ENCODE peak calls at places on chromosomes 2 and 18, in nine cellular contexts. One of them, this sample, is unnamed.
A peak's percentile ranks its signal among the peaks of the same experiment; 100 is the strongest.

GRCh38 chr18:57128229-57128911 is 18.5 kb upstream of the BOD1L2 start:
- DNase-seq in A549: no peak
- DNase-seq in HL-60: no peak
- DNase-seq in GM23338: no peak
- DNase-seq in HepG2: no peak
- DNase-seq in HCT116: no peak
- DNase-seq in GM12878: no peak
- DNase-seq in SK-N-SH: no peak
- DNase-seq in K562: no peak
- DNase-seq in this sample: no peak

GRCh38 chr18:49784427-49785185 is 28.7 kb downstream of the ACAA2 start:
- DNase-seq in A549: no peak
- DNase-seq in HL-60: no peak
- DNase-seq in GM23338: no peak
- DNase-seq in HepG2: no peak
- DNase-seq in HCT116: no peak
- DNase-seq in GM12878: no peak
- DNase-seq in SK-N-SH: no peak
- DNase-seq in K562: no peak
- DNase-seq in this sample: no peak

GRCh38 chr2:175180701-175181103 is 808 bp downstream of the ATP5MC3 start:
- DNase-seq in A549: peak; percentile 33
- DNase-seq in HL-60: no peak
- DNase-seq in GM23338: peak; percentile 56
- DNase-seq in HepG2: peak; percentile 58
- DNase-seq in HCT116: no peak
- DNase-seq in GM12878: no peak
- DNase-seq in SK-N-SH: peak; percentile 47
- DNase-seq in K562: peak; percentile 74
- DNase-seq in this sample: no peak

GRCh38 chr18:35807942-35808341 is 164.5 kb upstream of the RMP24 start:
- DNase-seq in A549: no peak
- DNase-seq in HL-60: no peak
- DNase-seq in GM23338: no peak
- DNase-seq in HepG2: no peak
- DNase-seq in HCT116: no peak
- DNase-seq in GM12878: no peak
- DNase-seq in SK-N-SH: no peak
- DNase-seq in K562: no peak
- DNase-seq in this sample: no peak

GRCh38 chr2:231680284-231680991 is 27.9 kb upstream of the PTMA start:
- DNase-seq in A549: no peak
- DNase-seq in HL-60: no peak
- DNase-seq in GM23338: peak; percentile 91
- DNase-seq in HepG2: peak; percentile 65
- DNase-seq in HCT116: no peak
- DNase-seq in GM12878: no peak
- DNase-seq in SK-N-SH: no peak
- DNase-seq in K562: no peak
- DNase-seq in this sample: no peak

GRCh38 chr2:38416296-38417036 is 39.4 kb upstream of the ATL2 start:
- DNase-seq in A549: no peak
- DNase-seq in HL-60: no peak
- DNase-seq in GM23338: no peak
- DNase-seq in HepG2: no peak
- DNase-seq in HCT116: no peak
- DNase-seq in GM12878: no peak
- DNase-seq in SK-N-SH: no peak
- DNase-seq in K562: no peak
- DNase-seq in this sample: no peak

GRCh38 chr2:207223051-207223450 is 57.3 kb upstream of the KLF7 start:
- DNase-seq in A549: no peak
- DNase-seq in HL-60: no peak
- DNase-seq in GM23338: no peak
- DNase-seq in HepG2: no peak
- DNase-seq in HCT116: no peak
- DNase-seq in GM12878: peak; percentile 41
- DNase-seq in SK-N-SH: no peak
- DNase-seq in K562: no peak
- DNase-seq in this sample: no peak

GRCh38 chr18:32438173-32438572 is 32.5 kb downstream of the GAREM1 start:
- DNase-seq in A549: no peak
- DNase-seq in HL-60: no peak
- DNase-seq in GM23338: no peak
- DNase-seq in HepG2: no peak
- DNase-seq in HCT116: no peak
- DNase-seq in GM12878: no peak
- DNase-seq in SK-N-SH: peak; percentile 33
- DNase-seq in K562: no peak
- DNase-seq in this sample: no peak

GRCh38 chr2:136116111-136116812 is 1.7 kb downstream of the CXCR4 start:
- DNase-seq in A549: no peak
- DNase-seq in HL-60: peak; percentile 67
- DNase-seq in GM23338: peak; percentile 69
- DNase-seq in HepG2: no peak
- DNase-seq in HCT116: no peak
- DNase-seq in GM12878: no peak
- DNase-seq in SK-N-SH: no peak
- DNase-seq in K562: peak; percentile 15
- DNase-seq in this sample: no peak

GRCh38 chr2:224163573-224164307 is 124.7 kb upstream of the SERPINE2 start:
- DNase-seq in A549: no peak
- DNase-seq in HL-60: no peak
- DNase-seq in GM23338: no peak
- DNase-seq in HepG2: no peak
- DNase-seq in HCT116: no peak
- DNase-seq in GM12878: no peak
- DNase-seq in SK-N-SH: no peak
- DNase-seq in K562: no peak
- DNase-seq in this sample: no peak

GRCh38 chr2:212288308-212288707 is 250.3 kb downstream of the ERBB4 start:
- DNase-seq in A549: no peak
- DNase-seq in HL-60: no peak
- DNase-seq in GM23338: peak; percentile 49
- DNase-seq in HepG2: no peak
- DNase-seq in HCT116: no peak
- DNase-seq in GM12878: no peak
- DNase-seq in SK-N-SH: no peak
- DNase-seq in K562: no peak
- DNase-seq in this sample: no peak

GRCh38 chr2:178506524-178506923 is 26.3 kb downstream of the PLEKHA3 start:
- DNase-seq in A549: no peak
- DNase-seq in HL-60: no peak
- DNase-seq in GM23338: peak; percentile 34
- DNase-seq in HepG2: no peak
- DNase-seq in HCT116: no peak
- DNase-seq in GM12878: no peak
- DNase-seq in SK-N-SH: no peak
- DNase-seq in K562: no peak
- DNase-seq in this sample: no peak

GRCh38 chr18:30280861-30281470 is 761.6 kb downstream of the DSC3 start:
- DNase-seq in A549: no peak
- DNase-seq in HL-60: peak; percentile 5
- DNase-seq in GM23338: peak; percentile 84
- DNase-seq in HepG2: peak; percentile 42
- DNase-seq in HCT116: peak; percentile 34
- DNase-seq in GM12878: no peak
- DNase-seq in SK-N-SH: peak; percentile 1
- DNase-seq in K562: peak; percentile 4
- DNase-seq in this sample: peak; percentile 38

GRCh38 chr2:53242090-53242489 is 525.5 kb upstream of the CHAC2 start:
- DNase-seq in A549: no peak
- DNase-seq in HL-60: no peak
- DNase-seq in GM23338: no peak
- DNase-seq in HepG2: no peak
- DNase-seq in HCT116: no peak
- DNase-seq in GM12878: no peak
- DNase-seq in SK-N-SH: no peak
- DNase-seq in K562: no peak
- DNase-seq in this sample: no peak

GRCh38 chr2:216572582-216573578 is 60.3 kb upstream of the IGFBP2 start:
- DNase-seq in A549: no peak
- DNase-seq in HL-60: no peak
- DNase-seq in GM23338: no peak
- DNase-seq in HepG2: peak; percentile 78
- DNase-seq in HCT116: peak; percentile 12
- DNase-seq in GM12878: no peak
- DNase-seq in SK-N-SH: no peak
- DNase-seq in K562: no peak
- DNase-seq in this sample: no peak

GRCh38 chr2:123769001-123769400 is 256.1 kb upstream of the CNTNAP5 start:
- DNase-seq in A549: no peak
- DNase-seq in HL-60: no peak
- DNase-seq in GM23338: no peak
- DNase-seq in HepG2: no peak
- DNase-seq in HCT116: no peak
- DNase-seq in GM12878: no peak
- DNase-seq in SK-N-SH: no peak
- DNase-seq in K562: no peak
- DNase-seq in this sample: no peak

GRCh38 chr2:44937688-44938240 is 3.7 kb upstream of the SIX3 start:
- DNase-seq in A549: peak; percentile 81
- DNase-seq in HL-60: no peak
- DNase-seq in GM23338: peak; percentile 90
- DNase-seq in HepG2: no peak
- DNase-seq in HCT116: peak; percentile 57
- DNase-seq in GM12878: no peak
- DNase-seq in SK-N-SH: peak; percentile 90
- DNase-seq in K562: no peak
- DNase-seq in this sample: no peak

GRCh38 chr2:1730047-1730937 is 14.0 kb downstream of the PXDN start:
- DNase-seq in A549: no peak
- DNase-seq in HL-60: no peak
- DNase-seq in GM23338: peak; percentile 56
- DNase-seq in HepG2: no peak
- DNase-seq in HCT116: no peak
- DNase-seq in GM12878: no peak
- DNase-seq in SK-N-SH: peak; percentile 64
- DNase-seq in K562: no peak
- DNase-seq in this sample: no peak

GRCh38 chr2:233021771-233022170 is 8.7 kb upstream of the NGEF start:
- DNase-seq in A549: no peak
- DNase-seq in HL-60: no peak
- DNase-seq in GM23338: no peak
- DNase-seq in HepG2: no peak
- DNase-seq in HCT116: no peak
- DNase-seq in GM12878: no peak
- DNase-seq in SK-N-SH: no peak
- DNase-seq in K562: peak; percentile 44
- DNase-seq in this sample: no peak

GRCh38 chr2:1607971-1608688 is 136.2 kb downstream of the PXDN start:
- DNase-seq in A549: no peak
- DNase-seq in HL-60: no peak
- DNase-seq in GM23338: no peak
- DNase-seq in HepG2: no peak
- DNase-seq in HCT116: no peak
- DNase-seq in GM12878: no peak
- DNase-seq in SK-N-SH: no peak
- DNase-seq in K562: no peak
- DNase-seq in this sample: no peak

GRCh38 chr18:53944721-53945120 is 279.7 kb downstream of the MBD2 start:
- DNase-seq in A549: no peak
- DNase-seq in HL-60: no peak
- DNase-seq in GM23338: peak; percentile 60
- DNase-seq in HepG2: no peak
- DNase-seq in HCT116: no peak
- DNase-seq in GM12878: no peak
- DNase-seq in SK-N-SH: no peak
- DNase-seq in K562: no peak
- DNase-seq in this sample: no peak

GRCh38 chr2:108975613-108976435 is 13.2 kb downstream of the EDAR start:
- DNase-seq in A549: no peak
- DNase-seq in HL-60: no peak
- DNase-seq in GM23338: no peak
- DNase-seq in HepG2: no peak
- DNase-seq in HCT116: no peak
- DNase-seq in GM12878: no peak
- DNase-seq in SK-N-SH: no peak
- DNase-seq in K562: no peak
- DNase-seq in this sample: no peak

GRCh38 chr2:3192920-3193319 is 184.7 kb downstream of the EIPR1 start:
- DNase-seq in A549: no peak
- DNase-seq in HL-60: no peak
- DNase-seq in GM23338: no peak
- DNase-seq in HepG2: no peak
- DNase-seq in HCT116: no peak
- DNase-seq in GM12878: no peak
- DNase-seq in SK-N-SH: peak; percentile 67
- DNase-seq in K562: no peak
- DNase-seq in this sample: no peak
- TF ChIP-seq CTCF in A549: no peak
- TF ChIP-seq CTCF in HL-60: no peak
- TF ChIP-seq CTCF in GM23338: no peak
- TF ChIP-seq CTCF in HepG2: no peak
- TF ChIP-seq CTCF in HCT116: no peak
- TF ChIP-seq CTCF in GM12878: no peak
- TF ChIP-seq CTCF in SK-N-SH: no peak
- TF ChIP-seq CTCF in K562: no peak
- TF ChIP-seq CTCF in this sample: no peak

GRCh38 chr2:147679664-147680502 is 164.9 kb upstream of the ACVR2A start:
- DNase-seq in A549: no peak
- DNase-seq in HL-60: no peak
- DNase-seq in GM23338: no peak
- DNase-seq in HepG2: no peak
- DNase-seq in HCT116: no peak
- DNase-seq in GM12878: no peak
- DNase-seq in SK-N-SH: no peak
- DNase-seq in K562: no peak
- DNase-seq in this sample: no peak
- TF ChIP-seq REST in A549: no peak
- TF ChIP-seq REST in HL-60: no peak
- TF ChIP-seq REST in GM23338: no peak
- TF ChIP-seq REST in HepG2: no peak
- TF ChIP-seq REST in HCT116: no peak
- TF ChIP-seq REST in GM12878: no peak
- TF ChIP-seq REST in SK-N-SH: no peak
- TF ChIP-seq REST in K562: no peak
- TF ChIP-seq REST in this sample: no peak

DNA sequence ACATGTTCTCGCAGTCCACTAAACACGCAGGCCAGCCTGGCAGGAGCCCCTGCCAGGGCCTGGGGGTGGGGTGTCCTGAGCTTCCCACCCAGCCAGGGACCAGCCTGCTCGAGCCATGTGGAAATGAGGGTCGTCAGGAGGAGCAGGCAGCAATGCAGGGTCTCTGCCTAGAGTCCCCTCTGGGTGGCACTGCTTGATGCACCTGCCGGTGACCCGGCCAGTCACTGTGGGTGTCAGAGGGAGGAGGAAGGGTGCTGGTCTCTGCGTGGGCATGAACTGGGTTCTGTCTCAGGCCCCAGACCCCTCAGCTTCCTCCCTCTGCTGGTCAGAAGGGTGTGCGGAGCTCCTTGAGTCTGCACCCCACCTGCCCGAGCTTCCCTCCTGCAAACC is 166.4 kb downstream of the INHBB start:
- DNase-seq in A549: no peak
- DNase-seq in HL-60: no peak
- DNase-seq in GM23338: peak; percentile 30
- DNase-seq in HepG2: no peak
- DNase-seq in HCT116: no peak
- DNase-seq in GM12878: no peak
- DNase-seq in SK-N-SH: no peak
- DNase-seq in K562: no peak
- DNase-seq in this sample: no peak
- TF ChIP-seq CTCF in A549: no peak
- TF ChIP-seq CTCF in HL-60: no peak
- TF ChIP-seq CTCF in GM23338: peak; percentile 35
- TF ChIP-seq CTCF in HepG2: peak; percentile 68
- TF ChIP-seq CTCF in HCT116: no peak
- TF ChIP-seq CTCF in GM12878: no peak
- TF ChIP-seq CTCF in SK-N-SH: no peak
- TF ChIP-seq CTCF in K562: no peak
- TF ChIP-seq CTCF in this sample: no peak

GRCh38 chr2:239312081-239312501 is 88.7 kb downstream of the HDAC4 start:
- DNase-seq in A549: no peak
- DNase-seq in HL-60: no peak
- DNase-seq in GM23338: no peak
- DNase-seq in HepG2: no peak
- DNase-seq in HCT116: no peak
- DNase-seq in GM12878: no peak
- DNase-seq in SK-N-SH: no peak
- DNase-seq in K562: no peak
- DNase-seq in this sample: no peak
- TF ChIP-seq REST in A549: no peak
- TF ChIP-seq REST in HL-60: no peak
- TF ChIP-seq REST in GM23338: no peak
- TF ChIP-seq REST in HepG2: no peak
- TF ChIP-seq REST in HCT116: no peak
- TF ChIP-seq REST in GM12878: no peak
- TF ChIP-seq REST in SK-N-SH: no peak
- TF ChIP-seq REST in K562: no peak
- TF ChIP-seq REST in this sample: no peak